ENCODE peak calls at places on chromosomes 11 and 22, in seven cellular contexts. One of them, this sample, is unnamed.

GRCh38 chr11:132177106-132177505 is 806.7 kb downstream of the NTM start:
- DNase-seq in mammary epithelial cell: peak; percentile 46
- DNase-seq in bronchial epithelial cell: peak; percentile 53
- DNase-seq in psoas muscle: no peak
- DNase-seq in dermis microvascular lymphatic vessel endothelial cell: peak; percentile 15
- DNase-seq in breast epithelium: no peak
- DNase-seq in stimulated activated effector memory CD8-positive, alpha-beta T cell treated with anti-CD3 and anti-CD28 coated beads, Interleukin-12 subunit alpha, Interleukin-12 subunit beta, amount 100 ng/mL, for 72 hours: no peak
- DNase-seq in this sample: no peak

GRCh38 chr11:124882339-124883071 is 15.2 kb downstream of the ROBO4 start:
- DNase-seq in stimulated activated effector memory CD8-positive, alpha-beta T cell treated with anti-CD3 and anti-CD28 coated beads, Interleukin-12 subunit alpha, Interleukin-12 subunit beta, amount 100 ng/mL, for 72 hours: no peak
- DNase-seq in psoas muscle: no peak
- DNase-seq in bronchial epithelial cell: no peak
- DNase-seq in mammary epithelial cell: no peak
- DNase-seq in dermis microvascular lymphatic vessel endothelial cell: peak; percentile 59
- DNase-seq in breast epithelium: no peak
- DNase-seq in this sample: no peak

GRCh38 chr11:76161261-76161961 is 44.9 kb downstream of the WNT11 start:
- DNase-seq in breast epithelium: no peak
- DNase-seq in mammary epithelial cell: no peak
- DNase-seq in psoas muscle: no peak
- DNase-seq in stimulated activated effector memory CD8-positive, alpha-beta T cell treated with anti-CD3 and anti-CD28 coated beads, Interleukin-12 subunit alpha, Interleukin-12 subunit beta, amount 100 ng/mL, for 72 hours: no peak
- DNase-seq in dermis microvascular lymphatic vessel endothelial cell: peak; percentile 75
- DNase-seq in bronchial epithelial cell: no peak
- DNase-seq in this sample: no peak

GRCh38 chr11:111693224-111693937 is 72.8 kb downstream of the PPP2R1B start:
- DNase-seq in dermis microvascular lymphatic vessel endothelial cell: no peak
- DNase-seq in stimulated activated effector memory CD8-positive, alpha-beta T cell treated with anti-CD3 and anti-CD28 coated beads, Interleukin-12 subunit alpha, Interleukin-12 subunit beta, amount 100 ng/mL, for 72 hours: no peak
- DNase-seq in breast epithelium: no peak
- DNase-seq in bronchial epithelial cell: no peak
- DNase-seq in mammary epithelial cell: no peak
- DNase-seq in psoas muscle: no peak
- DNase-seq in this sample: no peak

GRCh38 chr22:33465554-33465953 is 407.4 kb upstream of the SYN3 start:
- DNase-seq in bronchial epithelial cell: no peak
- DNase-seq in dermis microvascular lymphatic vessel endothelial cell: no peak
- DNase-seq in breast epithelium: no peak
- DNase-seq in stimulated activated effector memory CD8-positive, alpha-beta T cell treated with anti-CD3 and anti-CD28 coated beads, Interleukin-12 subunit alpha, Interleukin-12 subunit beta, amount 100 ng/mL, for 72 hours: no peak
- DNase-seq in mammary epithelial cell: no peak
- DNase-seq in psoas muscle: no peak
- DNase-seq in this sample: no peak

GRCh38 chr11:73983764-73984543 is 1.3 kb upstream of the UCP2 start:
- DNase-seq in stimulated activated effector memory CD8-positive, alpha-beta T cell treated with anti-CD3 and anti-CD28 coated beads, Interleukin-12 subunit alpha, Interleukin-12 subunit beta, amount 100 ng/mL, for 72 hours: no peak
- DNase-seq in bronchial epithelial cell: no peak
- DNase-seq in breast epithelium: no peak
- DNase-seq in mammary epithelial cell: no peak
- DNase-seq in psoas muscle: peak; percentile 43
- DNase-seq in dermis microvascular lymphatic vessel endothelial cell: no peak
- DNase-seq in this sample: no peak

GRCh38 chr11:47184711-47185304 is 1.4 kb downstream of the PACSIN3 start:
- DNase-seq in breast epithelium: no peak
- DNase-seq in dermis microvascular lymphatic vessel endothelial cell: no peak
- DNase-seq in bronchial epithelial cell: no peak
- DNase-seq in mammary epithelial cell: no peak
- DNase-seq in stimulated activated effector memory CD8-positive, alpha-beta T cell treated with anti-CD3 and anti-CD28 coated beads, Interleukin-12 subunit alpha, Interleukin-12 subunit beta, amount 100 ng/mL, for 72 hours: no peak
- DNase-seq in psoas muscle: peak; percentile 72
- DNase-seq in this sample: no peak

GRCh38 chr11:68542617-68543016 is 82.1 kb downstream of the PPP6R3 start:
- DNase-seq in stimulated activated effector memory CD8-positive, alpha-beta T cell treated with anti-CD3 and anti-CD28 coated beads, Interleukin-12 subunit alpha, Interleukin-12 subunit beta, amount 100 ng/mL, for 72 hours: no peak
- DNase-seq in breast epithelium: no peak
- DNase-seq in dermis microvascular lymphatic vessel endothelial cell: no peak
- DNase-seq in bronchial epithelial cell: peak; percentile 82
- DNase-seq in mammary epithelial cell: peak; percentile 66
- DNase-seq in psoas muscle: no peak
- DNase-seq in this sample: peak; percentile 44

GRCh38 chr22:16955678-16956210 is 52.3 kb downstream of the GAB4 start:
- DNase-seq in breast epithelium: peak; percentile 29
- DNase-seq in dermis microvascular lymphatic vessel endothelial cell: no peak
- DNase-seq in psoas muscle: no peak
- DNase-seq in stimulated activated effector memory CD8-positive, alpha-beta T cell treated with anti-CD3 and anti-CD28 coated beads, Interleukin-12 subunit alpha, Interleukin-12 subunit beta, amount 100 ng/mL, for 72 hours: no peak
- DNase-seq in mammary epithelial cell: no peak
- DNase-seq in bronchial epithelial cell: no peak
- DNase-seq in this sample: no peak

GRCh38 chr11:77725433-77725832 is 87.8 kb upstream of the CLNS1A start:
- DNase-seq in dermis microvascular lymphatic vessel endothelial cell: no peak
- DNase-seq in psoas muscle: no peak
- DNase-seq in bronchial epithelial cell: no peak
- DNase-seq in stimulated activated effector memory CD8-positive, alpha-beta T cell treated with anti-CD3 and anti-CD28 coated beads, Interleukin-12 subunit alpha, Interleukin-12 subunit beta, amount 100 ng/mL, for 72 hours: no peak
- DNase-seq in mammary epithelial cell: no peak
- DNase-seq in breast epithelium: no peak
- DNase-seq in this sample: no peak

GRCh38 chr11:56706486-56706885 is 7.6 kb downstream of the OR9G1 start:
- DNase-seq in dermis microvascular lymphatic vessel endothelial cell: no peak
- DNase-seq in bronchial epithelial cell: peak; percentile 56
- DNase-seq in breast epithelium: no peak
- DNase-seq in psoas muscle: no peak
- DNase-seq in mammary epithelial cell: peak; percentile 69
- DNase-seq in stimulated activated effector memory CD8-positive, alpha-beta T cell treated with anti-CD3 and anti-CD28 coated beads, Interleukin-12 subunit alpha, Interleukin-12 subunit beta, amount 100 ng/mL, for 72 hours: no peak
- DNase-seq in this sample: no peak

GRCh38 chr11:120785576-120785975 is 238.3 kb upstream of the TBCEL start:
- DNase-seq in psoas muscle: no peak
- DNase-seq in dermis microvascular lymphatic vessel endothelial cell: no peak
- DNase-seq in stimulated activated effector memory CD8-positive, alpha-beta T cell treated with anti-CD3 and anti-CD28 coated beads, Interleukin-12 subunit alpha, Interleukin-12 subunit beta, amount 100 ng/mL, for 72 hours: no peak
- DNase-seq in bronchial epithelial cell: no peak
- DNase-seq in mammary epithelial cell: no peak
- DNase-seq in breast epithelium: no peak
- DNase-seq in this sample: no peak